ENCODE peak calls at places on chromosome 11, in ten cellular contexts. One of them, this sample, is unnamed.

GRCh38 chr11:21561589-21561988 is 631.3 kb upstream of the ANO5 start:
- DNase-seq in adrenal gland: no peak
- DNase-seq in tibial nerve: no peak
- DNase-seq in heart right ventricle: no peak
- DNase-seq in aorta: no peak
- DNase-seq in GM23248: no peak
- DNase-seq in fibroblast of lung: peak; percentile 38
- DNase-seq in colonic mucosa: no peak
- DNase-seq in IMR-90: no peak
- DNase-seq in kidney: no peak
- DNase-seq in this sample: no peak

GRCh38 chr11:100730266-100730665 is 43.2 kb downstream of the ARHGAP42 start:
- DNase-seq in colonic mucosa: no peak
- DNase-seq in tibial nerve: no peak
- DNase-seq in adrenal gland: no peak
- DNase-seq in fibroblast of lung: peak; percentile 39
- DNase-seq in aorta: no peak
- DNase-seq in IMR-90: peak; percentile 15
- DNase-seq in heart right ventricle: no peak
- DNase-seq in GM23248: peak; percentile 57
- DNase-seq in kidney: no peak
- DNase-seq in this sample: no peak

GRCh38 chr11:116641561-116642045 is 131.2 kb downstream of the BUD13 start:
- DNase-seq in heart right ventricle: peak; percentile 9
- DNase-seq in tibial nerve: no peak
- DNase-seq in fibroblast of lung: peak; percentile 6
- DNase-seq in IMR-90: no peak
- DNase-seq in aorta: no peak
- DNase-seq in GM23248: peak; percentile 32
- DNase-seq in kidney: peak; percentile 75
- DNase-seq in adrenal gland: peak; percentile 47
- DNase-seq in colonic mucosa: peak; percentile 40
- DNase-seq in this sample: peak; percentile 36

GRCh38 chr11:77140231-77140959 is 12.3 kb downstream of the MYO7A start:
- DNase-seq in adrenal gland: peak; percentile 93
- DNase-seq in heart right ventricle: peak; percentile 70
- DNase-seq in aorta: no peak
- DNase-seq in GM23248: peak; percentile 32
- DNase-seq in tibial nerve: peak; percentile 51
- DNase-seq in IMR-90: peak; percentile 47
- DNase-seq in colonic mucosa: no peak
- DNase-seq in kidney: peak; percentile 50
- DNase-seq in fibroblast of lung: peak; percentile 33
- DNase-seq in this sample: peak; percentile 75

GRCh38 chr11:124070906-124071621 is 29.9 kb upstream of the OR10G7 start:
- DNase-seq in kidney: peak; percentile 82
- DNase-seq in fibroblast of lung: peak; percentile 60
- DNase-seq in IMR-90: peak; percentile 78
- DNase-seq in tibial nerve: peak; percentile 30
- DNase-seq in heart right ventricle: peak; percentile 59
- DNase-seq in adrenal gland: peak; percentile 60
- DNase-seq in GM23248: peak; percentile 66
- DNase-seq in colonic mucosa: peak; percentile 70
- DNase-seq in aorta: peak; percentile 66
- DNase-seq in this sample: peak; percentile 49

GRCh38 chr11:808427-809286 is 1.1 kb upstream of the RPLP2 start:
- DNase-seq in adrenal gland: peak; percentile 91
- DNase-seq in GM23248: peak; percentile 61
- DNase-seq in aorta: no peak
- DNase-seq in heart right ventricle: no peak
- DNase-seq in kidney: no peak
- DNase-seq in tibial nerve: no peak
- DNase-seq in IMR-90: no peak
- DNase-seq in fibroblast of lung: no peak
- DNase-seq in colonic mucosa: no peak
- DNase-seq in this sample: peak; percentile 86

GRCh38 chr11:9858822-9859221 is 194.9 kb downstream of the SWAP70 start:
- DNase-seq in aorta: no peak
- DNase-seq in GM23248: peak; percentile 14
- DNase-seq in IMR-90: peak; percentile 50
- DNase-seq in fibroblast of lung: peak; percentile 32
- DNase-seq in colonic mucosa: no peak
- DNase-seq in tibial nerve: no peak
- DNase-seq in kidney: no peak
- DNase-seq in heart right ventricle: no peak
- DNase-seq in adrenal gland: no peak
- DNase-seq in this sample: peak; percentile 55

GRCh38 chr11:113242767-113243397 is 71.5 kb upstream of the TTC12 start:
- DNase-seq in aorta: peak; percentile 58
- DNase-seq in adrenal gland: no peak
- DNase-seq in tibial nerve: no peak
- DNase-seq in kidney: no peak
- DNase-seq in fibroblast of lung: peak; percentile 70
- DNase-seq in GM23248: peak; percentile 80
- DNase-seq in colonic mucosa: no peak
- DNase-seq in IMR-90: peak; percentile 9
- DNase-seq in heart right ventricle: no peak
- DNase-seq in this sample: peak; percentile 28

GRCh38 chr11:96863520-96863919 is 473.7 kb downstream of the JRKL start:
- DNase-seq in GM23248: no peak
- DNase-seq in fibroblast of lung: no peak
- DNase-seq in tibial nerve: no peak
- DNase-seq in colonic mucosa: no peak
- DNase-seq in kidney: no peak
- DNase-seq in adrenal gland: peak; percentile 46
- DNase-seq in heart right ventricle: peak; percentile 78
- DNase-seq in IMR-90: no peak
- DNase-seq in aorta: no peak
- DNase-seq in this sample: peak; percentile 68

GRCh38 chr11:61516675-61517516 is 8.3 kb downstream of the LRRC10B start:
- DNase-seq in IMR-90: no peak
- DNase-seq in GM23248: peak; percentile 45
- DNase-seq in adrenal gland: no peak
- DNase-seq in kidney: no peak
- DNase-seq in heart right ventricle: no peak
- DNase-seq in aorta: no peak
- DNase-seq in fibroblast of lung: peak; percentile 14
- DNase-seq in colonic mucosa: peak; percentile 43
- DNase-seq in tibial nerve: no peak
- DNase-seq in this sample: no peak

GRCh38 chr11:61509058-61510029 is 795 bp downstream of the LRRC10B start:
- DNase-seq in adrenal gland: peak; percentile 77
- DNase-seq in colonic mucosa: peak; percentile 69
- DNase-seq in fibroblast of lung: peak; percentile 73
- DNase-seq in kidney: peak; percentile 89
- DNase-seq in IMR-90: peak; percentile 69
- DNase-seq in tibial nerve: no peak
- DNase-seq in GM23248: peak; percentile 85
- DNase-seq in aorta: peak; percentile 75
- DNase-seq in heart right ventricle: peak; percentile 38
- DNase-seq in this sample: peak; percentile 83

GRCh38 chr11:115911656-115912055 is 407.4 kb upstream of the CADM1 start:
- DNase-seq in fibroblast of lung: peak; percentile 8
- DNase-seq in heart right ventricle: no peak
- DNase-seq in aorta: no peak
- DNase-seq in tibial nerve: no peak
- DNase-seq in IMR-90: no peak
- DNase-seq in colonic mucosa: no peak
- DNase-seq in GM23248: no peak
- DNase-seq in adrenal gland: no peak
- DNase-seq in kidney: no peak
- DNase-seq in this sample: no peak

GRCh38 chr11:44860346-44860745 is 90.3 kb downstream of the TP53I11 start:
- DNase-seq in GM23248: no peak
- DNase-seq in aorta: no peak
- DNase-seq in adrenal gland: no peak
- DNase-seq in tibial nerve: no peak
- DNase-seq in kidney: peak; percentile 31
- DNase-seq in heart right ventricle: no peak
- DNase-seq in fibroblast of lung: no peak
- DNase-seq in colonic mucosa: no peak
- DNase-seq in IMR-90: no peak
- DNase-seq in this sample: no peak

GRCh38 chr11:23391031-23391430 is 530.8 kb upstream of the CCDC179 start:
- DNase-seq in aorta: no peak
- DNase-seq in fibroblast of lung: no peak
- DNase-seq in tibial nerve: no peak
- DNase-seq in colonic mucosa: no peak
- DNase-seq in heart right ventricle: no peak
- DNase-seq in adrenal gland: no peak
- DNase-seq in kidney: no peak
- DNase-seq in IMR-90: no peak
- DNase-seq in GM23248: no peak
- DNase-seq in this sample: no peak

GRCh38 chr11:120326845-120327281 is 1.8 kb downstream of the TLCD5 start:
- DNase-seq in IMR-90: peak; percentile 51
- DNase-seq in tibial nerve: no peak
- DNase-seq in heart right ventricle: no peak
- DNase-seq in colonic mucosa: no peak
- DNase-seq in aorta: no peak
- DNase-seq in fibroblast of lung: peak; percentile 62
- DNase-seq in GM23248: no peak
- DNase-seq in adrenal gland: no peak
- DNase-seq in kidney: no peak
- DNase-seq in this sample: no peak
- H3K4me3 ChIP-seq in IMR-90: no peak overlapping the region
- H3K4me3 ChIP-seq in tibial nerve: no peak overlapping the region
- H3K4me3 ChIP-seq in heart right ventricle: no peak overlapping the region
- H3K4me3 ChIP-seq in colonic mucosa: no peak overlapping the region
- H3K4me3 ChIP-seq in aorta: no peak overlapping the region
- H3K4me3 ChIP-seq in fibroblast of lung: no peak overlapping the region
- H3K4me3 ChIP-seq in GM23248: peak overlapping the region; percentile 84
- H3K4me3 ChIP-seq in adrenal gland: no peak overlapping the region
- H3K4me3 ChIP-seq in kidney: no peak overlapping the region
- H3K4me3 ChIP-seq in this sample: peak overlapping the region; percentile 74

DNA sequence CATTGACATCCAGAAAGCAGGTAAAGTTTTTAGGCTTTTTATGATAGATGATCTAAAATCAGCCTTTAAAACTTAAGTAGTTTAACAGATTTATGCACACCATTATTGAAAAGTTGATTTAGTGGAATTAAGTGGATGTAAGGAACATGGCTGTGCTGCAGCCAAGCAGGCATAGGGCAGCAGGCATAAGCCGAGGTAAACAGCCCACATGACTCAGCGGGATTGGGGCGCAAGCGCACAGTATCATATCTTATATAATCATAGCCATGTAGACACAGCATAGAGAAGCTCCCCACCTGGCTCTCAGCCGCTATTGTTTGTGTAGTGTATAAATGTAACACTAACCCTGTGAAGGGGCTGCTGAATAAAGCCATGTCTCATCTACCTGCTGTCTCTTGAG is 157.5 kb downstream of the WNT11 start:
- DNase-seq in IMR-90: no peak
- DNase-seq in GM23248: no peak
- DNase-seq in fibroblast of lung: no peak
- DNase-seq in tibial nerve: no peak
- DNase-seq in adrenal gland: no peak
- DNase-seq in kidney: no peak
- DNase-seq in colonic mucosa: no peak
- DNase-seq in heart right ventricle: no peak
- DNase-seq in aorta: no peak
- DNase-seq in this sample: no peak
- H3K9me3 ChIP-seq in IMR-90: peaks cover 3% of the 10 kb centered on the region
- H3K9me3 ChIP-seq in GM23248: no peaks in the 10 kb centered on the region
- H3K9me3 ChIP-seq in fibroblast of lung: no peaks in the 10 kb centered on the region
- H3K9me3 ChIP-seq in tibial nerve: peaks cover 3% of the 10 kb centered on the region
- H3K9me3 ChIP-seq in adrenal gland: no peaks in the 10 kb centered on the region
- H3K9me3 ChIP-seq in kidney: no peaks in the 10 kb centered on the region
- H3K9me3 ChIP-seq in colonic mucosa: no peaks in the 10 kb centered on the region
- H3K9me3 ChIP-seq in heart right ventricle: no peaks in the 10 kb centered on the region
- H3K9me3 ChIP-seq in aorta: no peaks in the 10 kb centered on the region
- H3K9me3 ChIP-seq in this sample: no peaks in the 10 kb centered on the region

DNA sequence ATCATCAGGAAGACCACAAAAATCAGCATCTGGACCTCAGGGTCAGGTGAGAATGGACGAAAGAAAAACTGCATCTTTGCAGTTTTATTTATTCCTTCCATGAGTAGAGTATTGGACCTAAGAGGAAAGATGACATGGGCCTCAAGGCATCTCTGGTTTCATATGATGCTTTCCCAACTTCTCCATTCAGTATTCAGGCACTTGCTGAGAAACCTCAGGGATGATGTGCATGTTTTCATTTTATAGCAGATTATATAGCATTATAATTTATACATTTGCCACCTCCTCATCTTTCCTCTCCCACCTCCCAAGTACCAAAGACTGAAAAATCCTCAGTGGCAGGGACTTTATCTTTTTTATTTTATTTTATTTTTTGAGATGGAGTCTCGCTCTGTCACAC is at the start of gene OR10V1:
- DNase-seq in heart right ventricle: no peak
- DNase-seq in colonic mucosa: no peak
- DNase-seq in IMR-90: no peak
- DNase-seq in aorta: no peak
- DNase-seq in adrenal gland: no peak
- DNase-seq in kidney: no peak
- DNase-seq in tibial nerve: no peak
- DNase-seq in fibroblast of lung: no peak
- DNase-seq in GM23248: no peak
- DNase-seq in this sample: no peak
- H3K4me3 ChIP-seq in heart right ventricle: no peak within 1 kb of the TSS
- H3K4me3 ChIP-seq in colonic mucosa: no peak within 1 kb of the TSS
- H3K4me3 ChIP-seq in IMR-90: no peak within 1 kb of the TSS
- H3K4me3 ChIP-seq in aorta: no peak within 1 kb of the TSS
- H3K4me3 ChIP-seq in adrenal gland: no peak within 1 kb of the TSS
- H3K4me3 ChIP-seq in kidney: no peak within 1 kb of the TSS
- H3K4me3 ChIP-seq in tibial nerve: no peak within 1 kb of the TSS
- H3K4me3 ChIP-seq in fibroblast of lung: no peak within 1 kb of the TSS
- H3K4me3 ChIP-seq in GM23248: no peak within 1 kb of the TSS
- H3K4me3 ChIP-seq in this sample: no peak within 1 kb of the TSS

DNA sequence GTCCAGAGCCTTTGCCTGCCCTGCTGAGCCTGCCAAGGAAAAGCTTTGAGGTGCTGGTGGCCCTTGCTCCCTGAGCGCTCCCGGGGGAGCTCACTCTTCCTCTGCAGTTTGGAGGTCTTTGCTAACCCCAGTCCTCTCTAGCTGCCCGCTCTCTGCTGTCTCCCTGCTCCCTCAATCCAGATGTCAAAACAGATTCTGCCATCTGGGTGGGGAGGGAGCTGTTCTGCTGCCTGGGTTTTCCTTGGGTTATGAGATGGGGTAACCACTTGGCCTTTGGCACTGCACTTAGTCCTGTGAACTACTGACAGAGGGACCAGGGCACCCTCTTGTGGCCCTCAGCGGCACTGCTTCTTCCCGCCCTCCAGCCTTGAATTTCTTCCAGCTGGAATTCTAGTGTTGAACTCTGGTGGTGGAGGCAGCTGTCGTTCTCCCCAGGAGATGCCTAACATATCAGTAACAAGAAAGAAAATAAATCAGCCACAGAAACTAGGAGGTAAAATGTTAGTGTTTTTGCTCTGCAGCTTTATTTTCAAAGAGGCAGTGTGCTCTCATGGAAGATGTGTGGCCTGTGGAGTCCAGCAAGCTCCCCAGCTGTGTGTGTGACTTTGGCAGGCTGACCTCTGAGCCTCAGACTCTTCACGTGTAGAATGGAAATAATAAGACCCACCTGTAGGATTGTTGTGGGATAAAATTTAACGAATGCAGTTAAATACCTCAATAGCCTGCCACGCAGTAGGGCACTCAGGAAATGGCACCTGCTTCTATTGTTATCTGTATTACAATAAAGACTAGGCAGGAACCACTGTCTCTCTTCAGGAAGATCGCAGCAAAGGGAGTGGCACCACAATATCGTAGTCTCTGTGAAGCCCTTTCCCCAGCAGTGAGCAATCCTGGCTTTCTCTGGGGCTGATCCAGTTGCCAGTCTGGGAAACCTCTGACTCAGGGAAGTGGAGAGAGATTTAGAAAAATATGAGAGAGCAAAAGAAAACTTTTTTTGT is 23.4 kb downstream of the ARFGAP2 start:
- DNase-seq in fibroblast of lung: peak; percentile 49
- DNase-seq in kidney: peak; percentile 76
- DNase-seq in tibial nerve: peak; percentile 80
- DNase-seq in adrenal gland: peak; percentile 83
- DNase-seq in GM23248: peak; percentile 85
- DNase-seq in heart right ventricle: peak; percentile 77
- DNase-seq in colonic mucosa: peak; percentile 88
- DNase-seq in IMR-90: peak; percentile 80
- DNase-seq in aorta: peak; percentile 78
- DNase-seq in this sample: peak; percentile 66
- H3K9me3 ChIP-seq in fibroblast of lung: no peaks in the 10 kb centered on the region
- H3K9me3 ChIP-seq in kidney: no peaks in the 10 kb centered on the region
- H3K9me3 ChIP-seq in tibial nerve: no peaks in the 10 kb centered on the region
- H3K9me3 ChIP-seq in adrenal gland: no peaks in the 10 kb centered on the region
- H3K9me3 ChIP-seq in GM23248: no peaks in the 10 kb centered on the region
- H3K9me3 ChIP-seq in heart right ventricle: no peaks in the 10 kb centered on the region
- H3K9me3 ChIP-seq in colonic mucosa: no peaks in the 10 kb centered on the region
- H3K9me3 ChIP-seq in IMR-90: no peaks in the 10 kb centered on the region
- H3K9me3 ChIP-seq in aorta: no peaks in the 10 kb centered on the region
- H3K9me3 ChIP-seq in this sample: no peaks in the 10 kb centered on the region

This sample was measured in MG63.